ENCODE peak calls at places on chromosomes 16 and 17, in nine cellular contexts. M, R, U, P, T, K, B, O and W are unnamed samples. For H3K4me1 and H3K27me3, the result is how much of the 10 kb centered on the place peaks cover.

GRCh38 chr17:77083547-77083946 is 57.2 kb upstream of the SEC14L1 start:
- DNase-seq in M (no peak), R (no peak), U (no peak), P (no peak), T (no peak), K (no peak), B (no peak), O (no peak), W (no peak)

GRCh38 chr17:43559161-43559816 is 13.1 kb upstream of the ETV4 start:
- DNase-seq in M (no peak), R (no peak), U (no peak), P (peak), T (no peak), K (no peak), B (no peak), O (no peak), W (no peak)

GRCh38 chr16:78761427-78761826 is 662.0 kb downstream of the WWOX start:
- DNase-seq in M (no peak), R (no peak), U (no peak), P (no peak), T (no peak), K (no peak), B (no peak), O (no peak), W (no peak)

GRCh38 chr16:30961384-30961783 is 3.8 kb downstream of the SETD1A start:
- DNase-seq in M (no peak), R (no peak), U (no peak), P (no peak), T (no peak), K (no peak), B (no peak), O (no peak), W (no peak)

GRCh38 chr16:72324578-72324977 is 152.6 kb upstream of the PMFBP1 start:
- DNase-seq in M (no peak), R (no peak), U (no peak), P (no peak), T (no peak), K (no peak), B (no peak), O (no peak), W (no peak)

GRCh38 chr16:13032911-13033310 is 131.5 kb downstream of the SHISA9 start:
- DNase-seq in M (no peak), R (no peak), U (no peak), P (no peak), T (no peak), K (no peak), B (no peak), O (no peak), W (no peak)

GRCh38 chr17:58083491-58084316 is 485 bp downstream of the DYNLL2 start:
- DNase-seq in M (no peak), R (no peak), U (peak), P (peak), T (peak), K (peak), B (peak), O (peak), W (peak)

GRCh38 chr17:48589831-48590602 is at the start of gene HOXB3:
- DNase-seq in M (no peak), R (no peak), U (no peak), P (no peak), T (no peak), K (no peak), B (no peak), O (no peak), W (no peak)

GRCh38 chr16:76459111-76459510 is 181.9 kb downstream of the CNTNAP4 start:
- DNase-seq in M (no peak), R (no peak), U (no peak), P (no peak), T (no peak), K (no peak), B (no peak), O (no peak), W (no peak)

GRCh38 chr17:51487947-51488346 is 227.6 kb downstream of the UTP18 start:
- DNase-seq in M (peak), R (no peak), U (no peak), P (no peak), T (no peak), K (no peak), B (peak), O (no peak), W (no peak)

GRCh38 chr17:38676706-38677504 is 2.1 kb upstream of the EPOP start:
- DNase-seq in M (peak), R (peak), U (peak), P (peak), T (peak), K (peak), B (peak), O (peak), W (peak)

GRCh38 chr16:70793851-70794502 is 7.0 kb downstream of the VAC14 start:
- DNase-seq in M (no peak), R (no peak), U (no peak), P (no peak), T (no peak), K (no peak), B (no peak), O (no peak), W (no peak)

GRCh38 chr16:50996166-50996565 is 154.9 kb downstream of the SALL1 start:
- DNase-seq in M (no peak), R (no peak), U (no peak), P (no peak), T (no peak), K (no peak), B (peak), O (no peak), W (no peak)

GRCh38 chr17:8726951-8727555 is 17.6 kb downstream of the CCDC42 start:
- DNase-seq in M (no peak), R (peak), U (no peak), P (peak), T (peak), K (no peak), B (peak), O (no peak), W (no peak)

GRCh38 chr16:14310519-14310991 is 239.4 kb downstream of the MRTFB start:
- DNase-seq in M (no peak), R (no peak), U (no peak), P (no peak), T (no peak), K (no peak), B (peak), O (no peak), W (no peak)

GRCh38 chr17:16910341-16910740 is 61.6 kb downstream of the TNFRSF13B start:
- DNase-seq in M (no peak), R (no peak), U (no peak), P (no peak), T (peak), K (peak), B (peak), O (no peak), W (no peak)

GRCh38 chr16:21277927-21278706 is at the start of gene CRYM:
- DNase-seq in M (no peak), R (no peak), U (peak), P (peak), T (peak), K (peak), B (peak), O (peak), W (peak)

GRCh38 chr17:58121925-58122324 is 26.3 kb upstream of the OR4D1 start:
- DNase-seq in M (peak), R (no peak), U (no peak), P (no peak), T (no peak), K (no peak), B (peak), O (no peak), W (no peak)

GRCh38 chr17:35286120-35286781 is 43.4 kb downstream of the SLFN5 start:
- DNase-seq in M (no peak), R (no peak), U (no peak), P (no peak), T (no peak), K (no peak), B (no peak), O (no peak), W (no peak)

GRCh38 chr16:80174416-80174815 is 366.4 kb upstream of the DYNLRB2 start:
- DNase-seq in M (no peak), R (no peak), U (no peak), P (no peak), T (no peak), K (no peak), B (no peak), O (no peak), W (no peak)

GRCh38 chr17:39196820-39197331 is 593 bp downstream of the CACNB1 start:
- DNase-seq in M (no peak), R (no peak), U (no peak), P (peak), T (peak), K (peak), B (peak), O (peak), W (peak)

GRCh38 chr16:31869511-31870201 is 4.0 kb upstream of the ZNF267 start:
- DNase-seq in M (no peak), R (peak), U (peak), P (peak), T (no peak), K (peak), B (peak), O (no peak), W (peak)

DNA sequence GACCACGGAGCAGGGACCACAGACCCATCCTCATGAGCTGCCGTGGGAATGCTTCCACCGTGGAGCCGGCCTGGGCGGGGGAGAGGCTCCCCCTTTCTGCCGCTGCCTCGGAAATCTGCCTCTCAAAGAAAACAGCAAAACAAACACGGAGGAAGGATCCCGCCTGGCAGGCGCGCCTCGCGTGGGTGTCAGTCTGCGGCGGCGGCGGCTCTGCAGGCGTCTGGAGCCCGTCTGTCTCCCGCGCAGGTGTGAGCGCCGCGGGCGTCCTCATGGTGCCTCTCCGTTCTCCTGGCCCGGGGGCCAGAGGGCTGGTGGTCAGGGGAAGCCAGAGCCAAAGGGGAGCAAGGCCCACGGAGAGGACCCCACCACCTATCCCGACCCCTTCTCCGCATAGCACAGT is 27.5 kb downstream of the GSE1 start:
- DNase-seq in M (no peak), R (no peak), U (no peak), P (no peak), T (no peak), K (no peak), B (no peak), O (no peak), W (no peak)
- H3K4me1 ChIP-seq in M (under half), R (under half), U (under half), P (half or more), T (under half), K (under half), B (under half), O (half or more), W (under half)

GRCh38 chr17:79859676-79860615 is 20.7 kb upstream of the CBX4 start:
- DNase-seq in M (no peak), R (no peak), U (no peak), P (no peak), T (no peak), K (no peak), B (no peak), O (no peak), W (no peak)

GRCh38 chr17:79861371-79862216 is 22.4 kb upstream of the CBX4 start:
- DNase-seq in M (no peak), R (no peak), U (no peak), P (no peak), T (no peak), K (no peak), B (no peak), O (no peak), W (no peak)

GRCh38 chr17:79864147-79864546 is 24.9 kb upstream of the CBX4 start:
- DNase-seq in M (no peak), R (no peak), U (no peak), P (no peak), T (no peak), K (no peak), B (no peak), O (no peak), W (no peak)

GRCh38 chr17:79862771-79863440 is 23.7 kb upstream of the CBX4 start:
- DNase-seq in M (no peak), R (no peak), U (no peak), P (no peak), T (no peak), K (no peak), B (no peak), O (peak), W (peak)

DNA sequence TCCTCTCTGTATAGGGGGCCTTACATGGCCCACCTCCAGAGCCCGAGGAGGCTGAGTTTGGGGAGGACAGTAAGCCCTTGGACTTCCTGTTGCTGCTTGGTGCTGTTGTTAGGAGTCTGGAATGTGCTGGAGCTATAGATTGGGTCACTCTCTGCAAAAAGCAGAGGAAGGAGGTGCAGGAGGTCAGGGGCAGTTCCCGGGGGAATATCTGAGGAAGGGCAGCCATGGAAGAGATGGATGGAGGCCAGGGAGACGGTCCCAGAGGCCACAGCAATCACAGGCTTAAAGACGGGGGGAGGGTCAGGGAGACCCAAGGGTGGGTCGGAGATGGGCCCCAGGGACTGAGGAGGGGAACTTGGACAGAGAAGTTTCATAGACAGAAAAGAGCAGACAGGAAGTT is 23.0 kb upstream of the CBX4 start:
- DNase-seq in M (no peak), R (no peak), U (no peak), P (no peak), T (no peak), K (no peak), B (no peak), O (no peak), W (no peak)
- H3K27me3 ChIP-seq in M (under half), R (under half), U (under half), P (under half), T (under half), K (half or more), B (under half), O (under half), W (under half)

GRCh38 chr16:5616841-5617240 is 519.2 kb upstream of the EEF2KMT start:
- DNase-seq in M (no peak), R (no peak), U (no peak), P (no peak), T (no peak), K (no peak), B (no peak), O (no peak), W (no peak)

GRCh38 chr16:5621826-5622225 is 524.2 kb upstream of the EEF2KMT start:
- DNase-seq in M (no peak), R (no peak), U (no peak), P (no peak), T (no peak), K (no peak), B (no peak), O (no peak), W (no peak)

GRCh38 chr16:5619314-5619713 is 521.7 kb upstream of the EEF2KMT start:
- DNase-seq in M (no peak), R (no peak), U (no peak), P (no peak), T (no peak), K (no peak), B (no peak), O (no peak), W (no peak)

GRCh38 chr16:5615868-5616642 is 518.5 kb upstream of the EEF2KMT start:
- DNase-seq in M (peak), R (no peak), U (peak), P (peak), T (no peak), K (peak), B (peak), O (peak), W (peak)
- TF ChIP-seq CTCF in M (peak), R (peak), U (peak), P (peak), T (peak), K (peak), B (peak), O (peak), W (peak)

DNA sequence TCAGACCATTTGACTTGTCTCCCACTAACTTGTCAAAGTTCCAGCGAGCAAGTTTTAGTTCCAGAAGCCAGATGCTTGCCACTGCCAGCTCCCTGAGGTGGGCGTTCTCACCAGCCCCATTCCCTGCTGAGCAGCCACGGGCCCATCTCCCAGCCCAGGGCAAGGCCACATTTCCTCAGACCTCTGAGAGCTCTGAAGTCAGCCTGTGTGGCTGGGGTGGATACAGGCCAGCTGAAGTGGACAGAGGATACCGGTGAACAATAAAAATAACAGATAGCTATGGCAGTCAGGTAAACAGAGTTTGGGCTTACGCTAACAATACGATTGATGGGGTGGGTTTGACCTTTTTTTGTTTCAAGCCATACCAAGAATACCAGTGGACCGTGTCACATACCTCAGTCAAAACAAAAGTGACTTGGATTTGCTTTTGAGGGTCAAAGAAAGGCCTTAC is 109.6 kb downstream of the GNAO1 start:
- DNase-seq in M (no peak), R (no peak), U (no peak), P (no peak), T (no peak), K (no peak), B (no peak), O (no peak), W (no peak)
- H3K4me1 ChIP-seq in M (under half), R (under half), U (under half), P (under half), T (under half), K (under half), B (under half), O (under half), W (under half)

GRCh38 chr17:81325057-81325973 is 30.2 kb upstream of the SLC38A10 start:
- DNase-seq in M (no peak), R (no peak), U (no peak), P (no peak), T (no peak), K (no peak), B (no peak), O (no peak), W (no peak)
- H3K27me3 ChIP-seq in M (under half), R (under half), U (under half), P (under half), T (under half), K (under half), B (under half), O (under half), W (under half)